ENCODE peak calls at places on chromosomes 13 and 19, in four cellular contexts. H is spleen, Q is tibial nerve, R is NB4. F is an unnamed sample.

GRCh38 chr19:54154603-54155345 is 4.7 kb downstream of the LENG1 start:
- DNase-seq in Q (no peak), R (no peak), H (no peak), F (no peak)

GRCh38 chr13:33797622-33798021 is 20.3 kb upstream of the RFC3 start:
- DNase-seq in R (no peak), Q (peak; percentile 17), H (no peak), F (no peak)

GRCh38 chr13:39317284-39317683 is 279.0 kb downstream of the NHLRC3 start:
- DNase-seq in Q (peak; percentile 38), R (no peak), H (no peak), F (no peak)

GRCh38 chr13:34864650-34865049 is 77.4 kb upstream of the NBEA start:
- DNase-seq in H (no peak), R (no peak), Q (no peak), F (no peak)

GRCh38 chr13:99898421-99898820 is 73.1 kb downstream of the ZIC5 start:
- DNase-seq in Q (no peak), H (no peak), R (no peak), F (no peak)

GRCh38 chr19:10289167-10289835 is 451 bp upstream of the ICAM5 start:
- DNase-seq in Q (no peak), H (peak; percentile 87), R (peak; percentile 80), F (no peak)

GRCh38 chr13:95627590-95627989 is 16.9 kb downstream of the DZIP1 start:
- DNase-seq in H (no peak), R (no peak), Q (no peak), F (no peak)

GRCh38 chr13:77865588-77865987 is 53.0 kb downstream of the EDNRB start:
- DNase-seq in R (no peak), H (no peak), Q (no peak), F (no peak)

GRCh38 chr13:91406619-91407018 is 8.2 kb downstream of the GPC5 start:
- DNase-seq in Q (no peak), H (no peak), R (peak; percentile 64), F (no peak)

GRCh38 chr13:27482996-27483395 is 32.6 kb upstream of the MTIF3 start:
- DNase-seq in R (peak; percentile 56), Q (no peak), H (no peak), F (no peak)
- TF ChIP-seq POLR2A in R (no peak), Q (no peak), H (no peak), F (no peak)

DNA sequence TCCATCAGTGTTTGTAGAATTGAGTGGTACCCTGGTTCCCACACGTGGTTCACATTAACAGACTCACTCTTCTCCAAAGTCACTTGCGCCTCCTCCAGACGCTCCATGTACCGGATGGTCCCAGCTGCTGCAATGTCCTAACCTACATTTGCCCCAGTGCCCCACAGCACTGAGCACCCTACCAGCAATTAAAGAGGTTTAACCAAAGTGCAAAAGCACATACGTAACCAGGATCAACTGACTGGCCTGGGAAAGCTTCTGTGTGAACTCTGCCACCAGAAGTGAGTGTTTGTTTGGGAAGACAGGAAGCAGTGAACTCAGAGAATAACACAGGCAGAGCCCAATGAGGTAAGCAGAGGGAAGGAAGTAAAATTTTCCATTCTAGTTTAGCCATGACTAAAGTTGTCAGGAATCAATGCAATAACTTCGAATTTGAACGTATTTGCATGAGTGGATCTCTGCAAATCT is 7.3 kb upstream of the MEDAG start:
- DNase-seq in R (no peak), Q (peak; percentile 67), H (no peak), F (no peak)
- TF ChIP-seq CTCF in R (no peak), Q (no peak), H (no peak), F (no peak)

GRCh38 chr13:98821372-98822237 is 69.1 kb upstream of the SLC15A1 start:
- DNase-seq in Q (peak; percentile 58), H (no peak), R (no peak), F (no peak)
- TF ChIP-seq POLR2A in Q (no peak), H (no peak), R (no peak), F (no peak)

GRCh38 chr19:4372630-4373367 is 27.5 kb downstream of the SH3GL1 start:
- DNase-seq in H (no peak), Q (no peak), R (no peak), F (no peak)

GRCh38 chr19:4373601-4374441 is 26.5 kb downstream of the SH3GL1 start:
- DNase-seq in Q (no peak), H (no peak), R (peak; percentile 56), F (no peak)

GRCh38 chr19:4375620-4376228 is 24.6 kb downstream of the SH3GL1 start:
- DNase-seq in Q (no peak), H (no peak), R (peak; percentile 90), F (no peak)

GRCh38 chr19:4375164-4375619 is 25.2 kb downstream of the SH3GL1 start:
- DNase-seq in Q (no peak), H (no peak), R (no peak), F (no peak)

DNA sequence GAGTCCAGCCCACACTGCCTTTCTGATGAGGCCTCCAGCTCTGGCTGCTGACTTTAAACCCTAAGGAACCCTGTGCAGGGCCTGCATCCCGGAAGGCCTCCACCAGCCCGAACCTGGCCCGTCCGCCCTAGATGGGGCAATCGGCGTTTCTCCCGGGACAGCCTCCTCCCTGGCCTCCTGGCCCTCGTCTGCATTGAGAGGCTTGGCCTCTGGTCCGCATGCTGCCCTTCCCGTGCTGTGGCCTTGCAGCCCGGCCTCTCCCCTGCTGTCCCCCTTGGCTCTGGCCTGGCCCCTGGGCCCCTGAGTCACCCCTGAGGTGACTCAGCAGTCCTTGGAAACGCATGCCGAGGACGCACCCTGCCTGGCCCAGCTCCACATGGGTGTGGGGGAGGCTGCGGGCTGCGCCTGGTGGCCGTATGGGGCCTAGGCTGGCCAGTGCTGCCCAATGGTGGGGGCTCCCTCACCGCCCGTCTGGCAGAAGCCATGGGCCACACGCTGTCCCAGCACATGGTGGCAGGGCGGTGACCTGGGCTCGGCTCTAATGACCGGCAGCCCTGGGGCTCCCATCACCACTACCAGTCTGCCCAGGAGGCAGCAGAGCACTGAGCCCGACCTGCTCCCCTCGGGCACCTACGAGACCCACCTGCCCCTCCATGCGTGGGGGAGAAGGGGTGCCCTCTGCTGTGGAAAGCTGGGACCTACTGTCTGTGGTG is 25.7 kb downstream of the SH3GL1 start:
- DNase-seq in Q (peak; percentile 58), R (peak; percentile 85), H (no peak), F (no peak)
- TF ChIP-seq CTCF in Q (no peak), R (no peak), H (no peak), F (peak; percentile 34)

GRCh38 chr19:738509-739128 is 12.3 kb upstream of the MISP start:
- DNase-seq in Q (no peak), H (no peak), R (no peak), F (no peak)

GRCh38 chr19:741506-742131 is 9.3 kb upstream of the MISP start:
- DNase-seq in R (peak; percentile 74), Q (no peak), H (no peak), F (no peak)

GRCh38 chr19:742540-743075 is 8.3 kb upstream of the MISP start:
- DNase-seq in R (no peak), Q (no peak), H (no peak), F (no peak)

GRCh38 chr19:737591-738093 is 13.3 kb upstream of the MISP start:
- DNase-seq in H (peak; percentile 82), R (peak; percentile 49), Q (peak; percentile 24), F (no peak)

DNA sequence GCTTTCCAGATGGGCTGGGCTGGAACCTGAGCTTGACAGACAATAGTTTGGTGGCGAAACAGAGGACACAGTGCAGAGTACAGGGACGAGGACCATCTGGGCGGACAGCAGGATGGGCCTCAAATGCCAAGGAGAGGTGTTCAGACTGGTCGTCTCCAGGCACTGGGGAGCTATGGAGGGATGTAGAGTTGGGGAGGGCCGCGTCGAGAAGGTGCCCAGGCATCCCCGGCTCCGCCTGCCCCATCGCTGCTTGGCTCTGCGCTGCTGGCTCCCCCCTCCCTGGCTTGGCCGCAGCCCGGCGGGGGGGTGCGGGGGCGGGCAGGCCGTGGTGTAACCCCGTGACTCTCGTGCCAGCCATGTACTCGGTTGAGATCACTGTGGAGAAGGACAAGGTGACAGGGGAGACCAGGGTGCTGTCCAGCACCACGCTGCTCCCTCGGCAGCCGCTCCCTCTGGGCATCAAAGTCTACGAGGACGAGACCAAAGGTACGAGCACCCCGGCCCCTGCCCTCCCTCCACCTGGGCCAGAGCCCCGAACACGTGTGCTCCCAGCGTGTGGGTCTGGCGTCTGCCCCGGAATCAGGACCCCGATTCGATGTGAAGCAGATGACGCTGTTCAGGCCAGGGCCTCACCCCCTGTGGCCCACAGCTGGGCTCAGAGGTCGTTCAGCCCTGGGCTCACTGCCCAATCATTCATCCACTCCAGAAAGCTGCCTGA is 10.8 kb upstream of the MISP start:
- DNase-seq in R (no peak), H (no peak), Q (no peak), F (no peak)
- TF ChIP-seq POLR2A in R (no peak), H (no peak), Q (no peak), F (no peak)

DNA sequence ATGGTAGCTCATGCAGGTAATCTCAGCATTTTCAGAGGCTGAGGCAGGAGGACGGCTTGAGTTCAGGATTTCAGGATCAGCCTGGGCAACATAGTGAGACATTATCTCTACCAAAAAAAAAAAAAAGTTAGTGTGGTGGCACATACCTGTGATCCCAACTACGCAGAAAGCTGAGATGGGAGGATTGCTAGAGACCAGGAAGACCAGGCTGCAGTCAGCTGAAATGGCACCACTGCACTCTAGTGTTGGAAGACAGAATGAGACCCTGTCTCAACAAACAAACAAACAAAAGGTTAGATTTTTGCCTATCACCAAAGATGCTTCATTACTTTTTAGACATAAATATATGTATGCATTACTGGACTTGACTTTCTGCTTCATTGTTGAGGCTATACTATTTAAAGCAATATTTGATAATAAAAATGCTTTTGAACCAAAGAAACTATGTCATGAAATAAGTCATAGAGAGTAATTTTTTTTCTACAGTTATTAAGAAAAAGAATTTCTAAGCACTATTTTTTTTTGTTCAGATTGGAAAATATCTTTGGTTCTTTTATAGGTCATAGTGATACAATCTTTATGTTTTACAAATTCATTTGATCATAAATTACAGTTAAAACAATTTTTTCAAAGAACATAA is 1180.1 kb upstream of the ATXN8OS start:
- DNase-seq in R (peak; percentile 22), H (no peak), Q (no peak), F (no peak)
- TF ChIP-seq CTCF in R (peak; percentile 47), H (no peak), Q (no peak), F (no peak)

DNA sequence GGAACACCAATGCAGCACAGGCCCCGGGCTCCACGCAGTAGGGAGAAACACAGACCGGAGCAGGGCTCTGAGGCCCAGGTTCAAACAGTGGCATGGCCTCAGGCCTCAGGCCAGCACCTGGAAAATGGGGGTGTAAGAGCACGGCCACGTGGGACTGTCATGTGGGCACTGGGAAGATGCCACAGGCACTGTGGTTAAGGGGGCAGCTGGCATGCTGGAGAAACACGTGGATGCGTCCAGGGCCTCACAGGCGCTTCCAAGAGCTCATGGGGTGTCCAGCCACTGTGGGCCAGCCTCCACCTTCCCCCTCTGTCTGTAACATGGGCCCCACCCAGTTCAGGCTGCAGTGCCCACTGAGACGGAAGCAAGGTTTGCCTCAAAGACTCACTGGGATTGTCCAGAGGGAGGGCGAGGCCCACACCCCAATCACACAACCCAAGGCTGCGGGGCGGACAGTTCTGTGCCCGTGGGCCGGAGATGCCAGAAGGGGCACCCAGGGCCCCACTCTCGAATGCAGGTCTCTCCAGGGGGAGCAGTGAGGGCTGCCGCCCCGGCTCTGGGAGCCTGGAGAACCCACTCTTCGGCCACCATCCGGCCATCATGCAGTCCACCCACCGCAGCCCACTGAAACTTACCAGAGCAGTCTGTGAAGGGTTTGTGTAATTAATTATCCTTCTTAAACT is 6.3 kb upstream of the MBD3 start:
- DNase-seq in Q (no peak), R (no peak), H (no peak), F (no peak)
- TF ChIP-seq POLR2A in Q (no peak), R (no peak), H (no peak), F (no peak)

GRCh38 chr19:58118979-58119733 is 21.1 kb upstream of the ZSCAN18 start:
- DNase-seq in H (no peak), Q (no peak), R (peak; percentile 22), F (no peak)

GRCh38 chr19:58123354-58123753 is 25.3 kb upstream of the ZSCAN18 start:
- DNase-seq in H (no peak), Q (no peak), R (no peak), F (no peak)

GRCh38 chr19:58117841-58118575 is 20.0 kb upstream of the ZSCAN18 start:
- DNase-seq in R (no peak), Q (no peak), H (no peak), F (no peak)
- TF ChIP-seq CTCF in R (no peak), Q (no peak), H (no peak), F (no peak)

GRCh38 chr19:38402967-38403674 is at the start of gene FAM98C:
- DNase-seq in H (peak; percentile 98), Q (peak; percentile 90), R (peak; percentile 95), F (peak; percentile 90)
- TF ChIP-seq POLR2A in H (no peak), Q (no peak), R (no peak), F (no peak)